ENCODE peak calls at places on chromosomes 2 and 18, in six cellular contexts. V, X, E, M, J and Y are unnamed samples.

GRCh38 chr2:234025475-234025874 is 25.0 kb upstream of the SPP2 start:
- DNase-seq in V (no peak), X (no peak), E (peak), M (no peak), J (no peak), Y (no peak)

GRCh38 chr2:79982445-79982844 is 322.1 kb downstream of the LRRTM1 start:
- DNase-seq in V (no peak), X (peak), E (no peak), M (peak), J (no peak), Y (no peak)

GRCh38 chr2:143717532-143718168 is 588.4 kb downstream of the ARHGAP15 start:
- DNase-seq in V (no peak), X (no peak), E (peak), M (no peak), J (no peak), Y (no peak)

GRCh38 chr2:237122214-237122666 is 36.6 kb downstream of the COPS8 start:
- DNase-seq in V (no peak), X (peak), E (peak), M (peak), J (peak), Y (peak)

GRCh38 chr18:69943021-69943420 is 4.7 kb downstream of the CD226 start:
- DNase-seq in V (no peak), X (no peak), E (peak), M (no peak), J (no peak), Y (no peak)

GRCh38 chr18:79911009-79911870 is 40.2 kb downstream of the SLC66A2 start:
- DNase-seq in V (no peak), X (no peak), E (no peak), M (no peak), J (no peak), Y (no peak)

GRCh38 chr2:156561326-156561725 is 125.1 kb downstream of the GPD2 start:
- DNase-seq in V (no peak), X (no peak), E (no peak), M (no peak), J (no peak), Y (no peak)

GRCh38 chr2:10498525-10499274 is 50.6 kb upstream of the ODC1 start:
- DNase-seq in V (no peak), X (no peak), E (no peak), M (no peak), J (no peak), Y (no peak)

GRCh38 chr2:85539361-85540130 is 578 bp downstream of the MAT2A start:
- DNase-seq in V (no peak), X (peak), E (peak), M (peak), J (peak), Y (no peak)

GRCh38 chr2:240419723-240420122 is 15.7 kb upstream of the GPC1 start:
- DNase-seq in V (no peak), X (no peak), E (no peak), M (no peak), J (no peak), Y (no peak)

GRCh38 chr2:238380785-238381184 is 45.9 kb upstream of the ASB1 start:
- DNase-seq in V (no peak), X (no peak), E (peak), M (peak), J (no peak), Y (peak)